ENCODE peak calls at places on chromosomes 1 and 21, in four cellular contexts. D is epithelial cell of esophagus, P is neural progenitor cell, C is heart right ventricle. O is an unnamed sample.

GRCh38 chr1:63322248-63322943 is at the start of gene FOXD3:
- DNase-seq in P (peak), D (peak), C (peak), O (no peak)

GRCh38 chr21:16426936-16427335 is 697.2 kb downstream of the USP25 start:
- DNase-seq in P (no peak), D (no peak), C (no peak), O (no peak)

GRCh38 chr1:184883304-184883815 is 90.9 kb downstream of the NIBAN1 start:
- DNase-seq in C (no peak), P (no peak), D (no peak), O (no peak)

GRCh38 chr1:90074555-90075315 is 79.8 kb downstream of the ZNF326 start:
- DNase-seq in D (no peak), P (no peak), C (no peak), O (no peak)

GRCh38 chr1:184866991-184867788 is 107.1 kb downstream of the NIBAN1 start:
- DNase-seq in D (peak), P (no peak), C (no peak), O (peak)

GRCh38 chr1:242212401-242212800 is 213.5 kb upstream of the MAP1LC3C start:
- DNase-seq in P (peak), D (no peak), C (no peak), O (no peak)

GRCh38 chr1:69305621-69306020 is 262.1 kb upstream of the LRRC7 start:
- DNase-seq in P (peak), D (no peak), C (no peak), O (peak)

GRCh38 chr21:38351961-38352521 is 95.2 kb downstream of the KCNJ15 start:
- DNase-seq in C (no peak), P (no peak), D (peak), O (peak)

GRCh38 chr1:30232288-30232899 is 491.0 kb downstream of the MATN1 start:
- DNase-seq in P (peak), C (no peak), D (no peak), O (peak)

GRCh38 chr1:13797397-13797796 is 97.4 kb downstream of the PRDM2 start:
- DNase-seq in P (no peak), C (no peak), D (no peak), O (no peak)

GRCh38 chr1:71522721-71523120 is 441.9 kb upstream of the ZRANB2 start:
- DNase-seq in C (no peak), P (no peak), D (no peak), O (no peak)

GRCh38 chr1:23263380-23263887 is 46.1 kb upstream of the HTR1D start:
- DNase-seq in C (no peak), P (peak), D (no peak), O (no peak)

GRCh38 chr1:48644950-48645605 is 131.6 kb downstream of the BEND5 start:
- DNase-seq in D (no peak), C (no peak), P (peak), O (no peak)

GRCh38 chr1:161869291-161869690 is 103.2 kb downstream of the ATF6 start:
- DNase-seq in C (no peak), P (no peak), D (no peak), O (no peak)

GRCh38 chr1:109261006-109261405 is 11.7 kb downstream of the CELSR2 start:
- DNase-seq in D (no peak), P (no peak), C (no peak), O (no peak)

GRCh38 chr1:150420560-150421265 is 56.8 kb downstream of the RPRD2 start:
- DNase-seq in P (no peak), D (no peak), C (no peak), O (peak)

GRCh38 chr1:209895709-209896108 is 42.3 kb upstream of the SYT14 start:
- DNase-seq in C (no peak), D (peak), P (no peak), O (peak)

GRCh38 chr1:145878724-145879123 is 6.9 kb downstream of the ANKRD35 start:
- DNase-seq in P (no peak), C (no peak), D (peak), O (peak)

GRCh38 chr1:34711469-34711868 is 43.4 kb upstream of the GJB5 start:
- DNase-seq in C (no peak), P (peak), D (peak), O (peak)

GRCh38 chr1:196732526-196732925 is 42.1 kb upstream of the CFHR3 start:
- DNase-seq in P (peak), C (no peak), D (no peak), O (no peak)

GRCh38 chr1:193754732-193755427 is 568.5 kb upstream of the B3GALT2 start:
- DNase-seq in P (no peak), C (no peak), D (peak), O (peak)
- TF ChIP-seq CTCF in P (peak), C (no peak), D (peak), O (no peak)

GRCh38 chr1:56189454-56189853 is 389.9 kb downstream of the PLPP3 start:
- DNase-seq in C (no peak), D (no peak), P (no peak), O (no peak)

GRCh38 chr1:56188855-56189254 is 390.5 kb downstream of the PLPP3 start:
- DNase-seq in C (no peak), D (no peak), P (peak), O (no peak)

GRCh38 chr1:56188216-56188615 is 391.1 kb downstream of the PLPP3 start:
- DNase-seq in P (peak), C (no peak), D (no peak), O (no peak)

GRCh38 chr1:56190975-56191768 is 388.2 kb downstream of the PLPP3 start:
- DNase-seq in P (peak), D (peak), C (no peak), O (peak)

GRCh38 chr1:56189946-56190920 is 389.1 kb downstream of the PLPP3 start:
- DNase-seq in D (no peak), C (no peak), P (peak), O (peak)
- TF ChIP-seq CTCF in D (peak), C (peak), P (peak), O (no peak)

GRCh38 chr1:10891081-10891480 is 94.6 kb upstream of the CASZ1 start:
- DNase-seq in D (peak), C (no peak), P (no peak), O (no peak)

GRCh38 chr1:10889628-10890353 is 93.3 kb upstream of the CASZ1 start:
- DNase-seq in C (no peak), D (no peak), P (no peak), O (no peak)

GRCh38 chr1:10888791-10889627 is 92.6 kb upstream of the CASZ1 start:
- DNase-seq in P (peak), D (no peak), C (no peak), O (no peak)

GRCh38 chr1:10892138-10893065 is 96.0 kb upstream of the CASZ1 start:
- DNase-seq in D (no peak), P (no peak), C (no peak), O (no peak)

DNA sequence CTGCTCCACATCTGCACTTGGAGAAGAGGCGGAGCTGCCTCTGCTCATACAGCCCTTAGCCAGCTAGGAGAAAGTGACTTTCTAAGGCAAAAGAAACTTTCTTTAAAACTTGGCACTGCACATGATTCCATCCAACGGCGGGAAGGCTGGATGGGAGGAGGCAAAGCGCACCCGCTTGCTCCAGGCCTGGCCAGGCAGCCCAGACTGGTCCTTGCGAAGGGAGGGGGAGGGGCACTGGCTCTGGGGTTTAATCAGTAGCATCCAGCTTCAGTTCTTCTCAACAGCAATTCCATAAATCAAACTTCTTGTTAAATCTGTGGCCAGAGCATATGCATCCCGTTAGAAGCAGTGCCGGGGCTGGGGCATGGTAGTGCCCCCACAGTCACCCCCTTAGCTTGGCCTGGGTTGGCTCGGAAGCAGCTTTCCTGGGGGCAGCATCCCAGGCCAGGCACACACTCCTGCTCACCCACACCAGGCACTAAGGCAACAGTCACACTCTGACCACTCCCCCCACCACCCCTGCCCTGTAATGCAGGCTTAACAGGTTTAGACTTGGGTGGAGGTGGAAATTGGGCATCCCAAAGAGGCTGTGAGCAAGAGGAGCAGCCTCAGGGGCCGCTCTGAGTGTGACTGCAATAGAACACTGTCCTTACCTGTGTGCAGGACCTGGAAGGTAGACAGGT is 94.1 kb upstream of the CASZ1 start:
- DNase-seq in C (no peak), D (peak), P (no peak), O (no peak)
- TF ChIP-seq CTCF in C (no peak), D (no peak), P (no peak), O (no peak)

DNA sequence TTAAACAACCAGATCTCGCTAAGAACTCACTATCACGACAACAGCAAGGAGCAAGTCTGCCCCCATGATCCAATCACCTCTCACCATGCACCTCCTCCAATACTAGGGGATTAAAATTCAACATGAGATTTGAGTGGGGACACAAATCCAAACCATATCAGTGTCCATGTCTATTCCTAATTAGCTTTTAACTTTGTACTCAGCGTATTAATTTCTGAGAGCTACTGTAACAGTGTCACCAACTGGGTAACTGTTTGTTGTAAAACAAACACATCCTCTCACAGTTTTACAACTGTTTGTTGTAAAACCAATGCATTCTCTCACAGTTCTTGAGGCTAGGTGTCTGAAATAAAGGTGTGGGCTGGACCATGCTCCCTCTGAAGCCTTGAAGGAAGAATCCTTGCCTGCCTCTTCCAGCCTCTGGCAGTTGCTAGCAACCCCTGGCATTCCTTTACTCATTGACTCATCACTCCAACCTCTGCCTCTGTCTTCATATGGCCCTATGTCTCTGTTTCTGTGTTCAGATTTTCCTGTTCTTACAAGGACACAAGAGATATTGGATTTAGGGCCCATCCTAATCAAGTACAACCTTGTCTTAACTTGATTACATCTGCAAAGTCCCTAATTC is 121.2 kb downstream of the LTN1 start:
- DNase-seq in C (no peak), D (peak), P (no peak), O (peak)
- TF ChIP-seq CTCF in C (no peak), D (no peak), P (no peak), O (no peak)

DNA sequence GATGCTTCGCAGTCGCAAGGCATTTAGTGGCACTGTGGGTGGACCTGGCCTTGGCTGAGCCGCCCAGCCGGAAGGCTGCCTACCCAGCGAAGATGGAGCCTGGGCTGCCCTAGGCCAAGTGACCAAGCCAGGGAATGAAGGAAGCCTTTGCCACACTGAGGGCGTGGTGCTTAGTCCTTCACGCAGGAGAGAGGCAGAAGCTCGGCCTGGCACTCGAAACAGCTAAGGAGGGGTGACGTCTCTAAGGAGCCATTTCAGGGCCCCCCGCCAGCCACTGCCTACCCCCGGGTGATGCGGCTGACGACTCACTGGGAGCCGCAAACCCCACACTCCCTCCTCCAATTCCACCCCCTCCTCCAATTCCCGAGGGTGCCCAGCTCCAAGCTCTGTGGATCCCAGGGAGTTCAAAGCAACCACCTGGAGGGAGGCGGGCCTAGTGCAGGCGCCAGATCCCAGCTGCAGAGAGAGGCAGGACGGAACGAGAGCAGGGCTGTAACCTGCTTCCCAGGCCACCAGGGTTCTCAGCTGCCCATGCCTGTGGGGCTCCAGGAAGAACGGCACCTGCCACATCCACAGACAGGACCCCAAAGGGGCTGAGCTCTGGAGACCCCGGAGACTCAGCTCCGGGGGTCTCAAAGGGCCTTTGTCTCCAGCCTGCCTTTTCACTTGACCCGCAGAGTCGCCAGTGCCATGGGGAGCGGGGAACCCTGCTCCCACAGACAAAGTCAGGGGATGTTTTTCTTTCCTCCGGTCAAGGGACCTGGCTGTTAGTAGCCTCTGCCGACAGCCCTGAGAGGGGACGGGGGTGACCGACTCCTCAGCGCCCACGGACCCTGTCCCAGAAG is 75.8 kb downstream of the ARHGEF16 start:
- DNase-seq in P (peak), D (peak), C (no peak), O (peak)
- TF ChIP-seq CTCF in P (no peak), D (peak), C (no peak), O (no peak)